ENCODE peak calls at places on chromosomes 1 and 21, in eight cellular contexts. B is endothelial cell of umbilical vein, D is transverse colon, M is sigmoid colon, E is stomach, L is HCT116, C is HepG2, Q is K562. U is an unnamed sample.
A peak's percentile ranks its signal among the peaks of the same experiment; 100 is the strongest.

GRCh38 chr1:172723251-172723650 is 64.3 kb downstream of the FASLG start:
- DNase-seq in M (no peak), B (no peak), E (no peak), D (no peak), C (no peak), Q (no peak), L (no peak), U (no peak)

GRCh38 chr1:209375681-209376360 is 207.7 kb upstream of the CAMK1G start:
- DNase-seq in Q (no peak), M (no peak), E (no peak), D (no peak), B (no peak), C (no peak), L (no peak), U (no peak)

GRCh38 chr1:34591751-34592629 is 162.9 kb upstream of the GJB5 start:
- DNase-seq in M (no peak), Q (peak; percentile 14), E (no peak), C (peak; percentile 7), B (no peak), L (no peak), D (no peak), U (no peak)

GRCh38 chr21:26795866-26796329 is 49.3 kb downstream of the ADAMTS1 start:
- DNase-seq in Q (no peak), C (no peak), M (peak; percentile 90), E (peak; percentile 32), B (peak; percentile 6), L (no peak), D (peak; percentile 63), U (no peak)

GRCh38 chr1:177183801-177184200 is 13.0 kb downstream of the BRINP2 start:
- DNase-seq in E (no peak), M (no peak), D (no peak), C (no peak), L (no peak), B (no peak), Q (no peak), U (no peak)

GRCh38 chr21:16420086-16420724 is 690.4 kb downstream of the USP25 start:
- DNase-seq in B (peak; percentile 89), L (no peak), Q (no peak), C (peak; percentile 9), D (no peak), E (peak; percentile 42), M (peak; percentile 71), U (no peak)

GRCh38 chr21:27246741-27247140 is 279.9 kb upstream of the ADAMTS5 start:
- DNase-seq in L (no peak), C (no peak), E (no peak), B (no peak), Q (no peak), M (no peak), D (no peak), U (no peak)

GRCh38 chr1:17877896-17878295 is 122.8 kb downstream of the ACTL8 start:
- DNase-seq in Q (no peak), C (no peak), D (no peak), E (no peak), B (no peak), L (no peak), M (no peak), U (peak; percentile 24)

GRCh38 chr1:67441183-67441582 is 11.0 kb upstream of the SERBP1 start:
- DNase-seq in D (peak; percentile 26), C (peak; percentile 17), E (peak; percentile 64), M (peak; percentile 74), Q (peak; percentile 54), L (no peak), B (peak; percentile 80), U (no peak)

GRCh38 chr1:164772635-164773034 is 213.7 kb downstream of the PBX1 start:
- DNase-seq in L (peak; percentile 75), Q (peak; percentile 81), E (peak; percentile 60), B (no peak), D (peak; percentile 65), C (no peak), M (peak; percentile 88), U (no peak)

GRCh38 chr1:50595874-50596273 is 172.6 kb upstream of the DMRTA2 start:
- DNase-seq in D (no peak), B (no peak), M (no peak), C (no peak), L (no peak), E (no peak), Q (no peak), U (no peak)

DNA sequence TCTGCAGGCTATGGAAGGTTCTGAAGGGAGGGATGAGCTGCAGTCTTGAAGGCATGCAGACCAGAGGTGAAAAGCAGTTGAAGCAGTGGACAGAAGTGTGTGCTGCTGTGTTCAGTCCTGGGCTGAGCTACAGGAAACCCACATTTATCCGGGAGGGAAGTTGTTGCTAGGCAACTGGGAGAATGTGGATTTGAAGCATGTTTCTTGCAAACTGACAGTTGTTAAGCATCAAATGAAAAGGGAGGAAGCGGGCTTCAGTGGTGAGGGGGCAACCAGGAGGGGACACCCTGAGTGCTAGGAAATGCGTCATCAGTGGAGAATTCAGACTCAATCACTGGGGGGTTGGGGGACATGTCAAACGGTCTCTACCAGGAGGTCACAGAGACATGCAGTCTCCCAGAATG is 28.7 kb downstream of the ABCA4 start:
- DNase-seq in C (no peak), D (no peak), Q (no peak), L (no peak), E (no peak), B (peak; percentile 99), M (peak; percentile 60), U (peak; percentile 72)
- TF ChIP-seq POLR2AphosphoS5 in C (no peak), D (no peak), Q (no peak), L (no peak), E (no peak), B (peak; percentile 94), M (no peak), U (no peak)

GRCh38 chr1:156226782-156227181 is 14.0 kb downstream of the PMF1 start:
- DNase-seq in L (no peak), C (no peak), M (no peak), B (no peak), E (no peak), D (no peak), Q (no peak), U (no peak)

GRCh38 chr1:156226116-156226538 is 13.3 kb downstream of the PMF1 start:
- DNase-seq in E (no peak), M (no peak), B (no peak), Q (no peak), C (no peak), L (no peak), D (no peak), U (no peak)

GRCh38 chr1:156228501-156228900 is 13.5 kb upstream of the BGLAP start:
- DNase-seq in M (no peak), L (no peak), C (no peak), Q (no peak), D (no peak), E (no peak), B (no peak), U (no peak)

GRCh38 chr1:156221986-156222692 is 9.3 kb downstream of the PMF1 start:
- DNase-seq in E (no peak), C (no peak), D (no peak), M (no peak), B (no peak), Q (no peak), L (no peak), U (no peak)

DNA sequence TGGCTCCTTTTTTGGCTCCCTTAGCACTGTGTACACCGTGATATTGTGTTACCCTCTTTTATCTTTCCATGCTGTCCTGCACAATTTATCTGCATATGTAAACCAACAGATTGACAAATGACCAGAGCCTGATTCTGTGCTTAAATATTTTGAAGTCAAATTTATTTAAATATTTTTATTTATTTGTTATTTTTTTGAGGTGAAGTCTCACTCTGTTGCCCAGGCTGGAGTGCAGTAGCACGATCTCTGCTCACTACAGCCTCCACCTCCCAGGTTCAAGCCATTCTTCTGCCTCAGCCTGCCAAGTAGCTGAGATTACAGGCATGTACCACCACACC is 12.8 kb downstream of the PMF1 start:
- DNase-seq in D (no peak), L (no peak), C (no peak), Q (no peak), M (no peak), E (no peak), B (no peak), U (no peak)
- H3K27ac ChIP-seq in D (peak overlapping the region; percentile 38), L (no peak overlapping the region), C (no peak overlapping the region), Q (no peak overlapping the region), M (no peak overlapping the region), E (no peak overlapping the region), B (no peak overlapping the region), U (no peak overlapping the region)

GRCh38 chr21:44941567-44941966 is 1.7 kb downstream of the SLX9 start:
- DNase-seq in D (no peak), C (no peak), E (no peak), B (no peak), M (peak; percentile 42), L (no peak), Q (no peak), U (peak; percentile 58)

GRCh38 chr21:44940116-44940631 is 345 bp downstream of the SLX9 start:
- DNase-seq in C (no peak), B (peak; percentile 50), D (no peak), L (no peak), M (no peak), Q (peak; percentile 52), E (no peak), U (peak; percentile 60)

GRCh38 chr21:44938976-44939531 is 775 bp upstream of the SLX9 start:
- DNase-seq in M (peak; percentile 63), B (no peak), E (peak; percentile 49), Q (no peak), C (peak; percentile 40), D (no peak), L (no peak), U (no peak)

GRCh38 chr21:44942566-44942965 is 2.7 kb downstream of the SLX9 start:
- DNase-seq in M (peak; percentile 2), D (no peak), B (no peak), L (no peak), C (no peak), E (no peak), Q (no peak), U (no peak)

GRCh38 chr21:44939532-44940115 is at the start of gene SLX9:
- DNase-seq in C (peak; percentile 62), L (peak; percentile 48), M (peak; percentile 86), Q (peak; percentile 93), D (peak; percentile 83), E (peak; percentile 83), B (peak; percentile 39), U (peak; percentile 81)
- TF ChIP-seq POLR2A in C (peak; percentile 84), L (peak; percentile 80), M (peak; percentile 53), Q (peak; percentile 96), D (peak; percentile 62), E (peak; percentile 39), B (peak; percentile 81), U (no peak)

DNA sequence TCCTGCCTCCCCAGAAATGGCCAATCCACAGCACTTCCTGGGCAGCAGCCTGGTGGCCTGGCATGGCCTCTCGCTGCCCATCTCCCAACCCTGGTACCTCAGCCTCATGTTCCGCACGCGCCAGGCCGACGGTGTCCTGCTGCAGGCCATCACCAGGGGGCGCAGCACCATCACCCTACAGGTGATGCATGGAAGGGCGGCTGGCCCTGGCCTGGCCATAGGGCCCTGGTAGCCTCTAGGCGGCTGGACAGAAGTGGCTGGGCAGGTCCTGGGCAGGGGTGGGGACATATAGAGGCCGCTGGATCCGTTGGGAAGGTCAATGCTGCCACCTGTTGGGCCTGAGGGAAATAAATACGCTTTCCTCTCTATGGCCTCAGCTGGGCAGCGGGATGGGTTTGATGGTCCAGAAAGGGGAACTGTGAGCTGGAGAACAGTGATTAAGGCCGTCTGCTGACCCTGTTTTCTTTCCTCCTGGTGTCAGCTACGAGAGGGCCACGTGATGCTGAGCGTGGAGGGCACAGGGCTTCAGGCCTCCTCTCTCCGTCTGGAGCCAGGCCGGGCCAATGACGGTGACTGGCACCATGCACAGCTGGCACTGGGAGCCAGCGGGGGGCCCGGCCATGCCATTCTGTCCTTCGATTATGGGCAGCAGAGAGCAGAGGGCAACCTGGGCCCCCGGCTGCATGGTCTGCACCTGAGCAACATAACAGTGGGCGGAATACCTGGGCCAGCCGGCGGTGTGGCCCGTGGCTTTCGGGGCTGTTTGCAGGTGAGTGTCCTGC is 14.4 kb downstream of the CELSR2 start:
- DNase-seq in L (peak; percentile 88), D (peak; percentile 82), C (peak; percentile 93), E (peak; percentile 96), B (peak; percentile 82), Q (peak; percentile 91), M (peak; percentile 88), U (peak; percentile 91)
- TF ChIP-seq POLR2AphosphoS5 in L (peak; percentile 20), D (no peak), C (no peak), E (peak; percentile 89), B (peak; percentile 43), Q (no peak), M (peak; percentile 9), U (no peak)